ENCODE peak calls at places on chromosomes 1 and 21, in four cellular contexts. One of them, this sample, is unnamed.

GRCh38 chr1:25813071-25813733 is 6.6 kb upstream of the MTFR1L start:
- DNase-seq in H1: no peak
- DNase-seq in HepG2: no peak
- DNase-seq in GM12878: no peak
- DNase-seq in this sample: no peak

GRCh38 chr1:166859597-166859996 is 16.5 kb downstream of the TADA1 start:
- DNase-seq in H1: no peak
- DNase-seq in HepG2: no peak
- DNase-seq in GM12878: no peak
- DNase-seq in this sample: no peak

GRCh38 chr1:167747988-167748387 is 26.2 kb downstream of the MPZL1 start:
- DNase-seq in H1: no peak
- DNase-seq in HepG2: no peak
- DNase-seq in GM12878: no peak
- DNase-seq in this sample: no peak

GRCh38 chr1:156356875-156357534 is 12.0 kb upstream of the RHBG start:
- DNase-seq in H1: peak
- DNase-seq in HepG2: peak
- DNase-seq in GM12878: no peak
- DNase-seq in this sample: peak

GRCh38 chr1:241847796-241848668 is at the start of gene EXO1:
- DNase-seq in H1: peak
- DNase-seq in HepG2: peak
- DNase-seq in GM12878: peak
- DNase-seq in this sample: peak

GRCh38 chr1:151867785-151868403 is 14.4 kb upstream of the THEM5 start:
- DNase-seq in H1: no peak
- DNase-seq in HepG2: no peak
- DNase-seq in GM12878: no peak
- DNase-seq in this sample: no peak

GRCh38 chr21:37546949-37547614 is 180.5 kb downstream of the DYRK1A start:
- DNase-seq in H1: no peak
- DNase-seq in HepG2: no peak
- DNase-seq in GM12878: no peak
- DNase-seq in this sample: no peak

GRCh38 chr1:37477198-37477931 is 3.0 kb downstream of the ZC3H12A start:
- DNase-seq in H1: peak
- DNase-seq in HepG2: peak
- DNase-seq in GM12878: peak
- DNase-seq in this sample: peak

GRCh38 chr1:25425098-25426085 is 4.8 kb upstream of the RHCE start:
- DNase-seq in H1: no peak
- DNase-seq in HepG2: peak
- DNase-seq in GM12878: no peak
- DNase-seq in this sample: no peak

GRCh38 chr1:3170566-3171453 is 101.8 kb downstream of the PRDM16 start:
- DNase-seq in H1: no peak
- DNase-seq in HepG2: peak
- DNase-seq in GM12878: no peak
- DNase-seq in this sample: no peak

GRCh38 chr1:3169621-3170356 is 100.8 kb downstream of the PRDM16 start:
- DNase-seq in H1: no peak
- DNase-seq in HepG2: no peak
- DNase-seq in GM12878: no peak
- DNase-seq in this sample: no peak

GRCh38 chr1:3167255-3167654 is 98.3 kb downstream of the PRDM16 start:
- DNase-seq in H1: no peak
- DNase-seq in HepG2: no peak
- DNase-seq in GM12878: no peak
- DNase-seq in this sample: no peak

GRCh38 chr1:3166206-3166918 is 97.4 kb downstream of the PRDM16 start:
- DNase-seq in H1: no peak
- DNase-seq in HepG2: no peak
- DNase-seq in GM12878: no peak
- DNase-seq in this sample: no peak

GRCh38 chr1:3168678-3169077 is 99.7 kb downstream of the PRDM16 start:
- DNase-seq in H1: no peak
- DNase-seq in HepG2: no peak
- DNase-seq in GM12878: no peak
- DNase-seq in this sample: no peak
- TF ChIP-seq SUZ12 in H1: no peak
- TF ChIP-seq SUZ12 in HepG2: no peak
- TF ChIP-seq SUZ12 in GM12878: no peak
- TF ChIP-seq SUZ12 in this sample: no peak

GRCh38 chr1:33096358-33097005 is 15.5 kb downstream of the AZIN2 start:
- DNase-seq in H1: no peak
- DNase-seq in HepG2: no peak
- DNase-seq in GM12878: no peak
- DNase-seq in this sample: no peak

GRCh38 chr1:33097137-33097611 is 16.2 kb downstream of the AZIN2 start:
- DNase-seq in H1: peak
- DNase-seq in HepG2: no peak
- DNase-seq in GM12878: no peak
- DNase-seq in this sample: no peak

GRCh38 chr1:33093004-33093403 is 12.1 kb downstream of the AZIN2 start:
- DNase-seq in H1: no peak
- DNase-seq in HepG2: no peak
- DNase-seq in GM12878: no peak
- DNase-seq in this sample: no peak

GRCh38 chr1:33094486-33094885 is 13.5 kb downstream of the AZIN2 start:
- DNase-seq in H1: no peak
- DNase-seq in HepG2: no peak
- DNase-seq in GM12878: no peak
- DNase-seq in this sample: no peak

DNA sequence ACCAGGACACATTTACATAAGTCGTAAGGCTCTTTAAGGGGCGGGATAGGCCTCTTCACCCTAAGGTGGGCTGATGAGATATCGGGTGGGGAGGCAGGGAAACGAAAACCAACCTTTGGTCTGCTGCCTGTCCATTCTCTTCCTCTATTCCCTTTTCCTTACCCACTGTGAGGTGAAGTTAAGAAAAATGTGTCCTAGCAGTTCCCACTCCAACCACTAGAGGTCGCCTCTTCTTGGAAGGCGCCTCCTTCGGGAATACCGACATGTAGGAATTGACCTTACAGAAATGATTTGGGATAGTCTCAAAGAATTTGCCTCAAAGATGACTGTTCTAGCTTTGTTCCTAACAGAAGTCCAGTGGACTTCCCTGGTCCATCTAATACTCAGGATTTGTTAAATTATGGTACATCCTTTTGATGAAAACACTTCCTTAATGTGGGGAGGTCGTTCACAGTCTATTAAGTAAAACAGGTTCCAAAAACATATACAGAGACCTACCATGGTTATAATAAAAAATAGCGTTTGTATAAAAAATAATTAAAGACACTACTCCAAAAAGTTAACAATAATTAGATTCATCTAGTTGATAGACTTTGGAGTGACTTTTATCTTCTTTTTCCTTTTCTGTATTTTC is 14.1 kb downstream of the AZIN2 start:
- DNase-seq in H1: peak
- DNase-seq in HepG2: peak
- DNase-seq in GM12878: no peak
- DNase-seq in this sample: peak
- TF ChIP-seq ZNF274 in H1: no peak
- TF ChIP-seq ZNF274 in HepG2: no peak
- TF ChIP-seq ZNF274 in GM12878: no peak
- TF ChIP-seq ZNF274 in this sample: no peak

DNA sequence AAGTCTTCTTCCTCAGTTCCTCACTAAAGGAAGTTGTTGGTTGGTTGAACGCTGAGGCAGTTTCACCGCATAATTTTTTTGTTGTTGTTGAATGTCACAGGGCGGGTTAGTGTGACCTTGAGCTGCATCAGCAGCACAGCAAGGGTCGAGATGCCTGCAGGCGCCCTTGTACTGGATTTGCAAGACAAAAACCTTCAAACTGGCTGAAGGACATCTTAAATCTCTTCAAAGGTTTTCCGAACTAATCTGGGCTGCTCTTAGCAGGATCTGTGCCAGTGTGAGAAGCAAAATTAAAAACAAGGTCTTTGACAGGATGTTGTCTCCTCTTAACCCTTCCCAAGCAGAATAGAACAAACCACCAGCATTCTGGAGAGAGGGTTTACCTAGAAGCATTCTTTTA is 59.4 kb downstream of the NRIP1 start:
- DNase-seq in H1: peak
- DNase-seq in HepG2: no peak
- DNase-seq in GM12878: no peak
- DNase-seq in this sample: peak
- TF ChIP-seq SUZ12 in H1: no peak
- TF ChIP-seq SUZ12 in HepG2: no peak
- TF ChIP-seq SUZ12 in GM12878: no peak
- TF ChIP-seq SUZ12 in this sample: no peak

GRCh38 chr1:177780096-177780700 is 189.7 kb downstream of the SEC16B start:
- DNase-seq in H1: no peak
- DNase-seq in HepG2: peak
- DNase-seq in GM12878: no peak
- DNase-seq in this sample: peak
- TF ChIP-seq ZNF274 in H1: no peak
- TF ChIP-seq ZNF274 in HepG2: no peak
- TF ChIP-seq ZNF274 in GM12878: no peak
- TF ChIP-seq ZNF274 in this sample: no peak

GRCh38 chr1:28927442-28928305 is 13.3 kb downstream of the EPB41 start:
- DNase-seq in H1: peak
- DNase-seq in HepG2: no peak
- DNase-seq in GM12878: peak
- DNase-seq in this sample: no peak
- TF ChIP-seq SUZ12 in H1: no peak
- TF ChIP-seq SUZ12 in HepG2: no peak
- TF ChIP-seq SUZ12 in GM12878: no peak
- TF ChIP-seq SUZ12 in this sample: no peak

GRCh38 chr1:208235356-208235982 is 8.7 kb downstream of the PLXNA2 start:
- DNase-seq in H1: no peak
- DNase-seq in HepG2: no peak
- DNase-seq in GM12878: no peak
- DNase-seq in this sample: no peak

GRCh38 chr1:208233978-208234377 is 10.2 kb downstream of the PLXNA2 start:
- DNase-seq in H1: no peak
- DNase-seq in HepG2: no peak
- DNase-seq in GM12878: no peak
- DNase-seq in this sample: no peak

GRCh38 chr1:208234721-208235120 is 9.5 kb downstream of the PLXNA2 start:
- DNase-seq in H1: no peak
- DNase-seq in HepG2: peak
- DNase-seq in GM12878: no peak
- DNase-seq in this sample: no peak

GRCh38 chr1:208237241-208237640 is 6.9 kb downstream of the PLXNA2 start:
- DNase-seq in H1: no peak
- DNase-seq in HepG2: no peak
- DNase-seq in GM12878: no peak
- DNase-seq in this sample: no peak

GRCh38 chr1:208235983-208236761 is 8.0 kb downstream of the PLXNA2 start:
- DNase-seq in H1: no peak
- DNase-seq in HepG2: peak
- DNase-seq in GM12878: no peak
- DNase-seq in this sample: no peak
- TF ChIP-seq ZNF274 in H1: no peak
- TF ChIP-seq ZNF274 in HepG2: no peak
- TF ChIP-seq ZNF274 in GM12878: no peak
- TF ChIP-seq ZNF274 in this sample: no peak

DNA sequence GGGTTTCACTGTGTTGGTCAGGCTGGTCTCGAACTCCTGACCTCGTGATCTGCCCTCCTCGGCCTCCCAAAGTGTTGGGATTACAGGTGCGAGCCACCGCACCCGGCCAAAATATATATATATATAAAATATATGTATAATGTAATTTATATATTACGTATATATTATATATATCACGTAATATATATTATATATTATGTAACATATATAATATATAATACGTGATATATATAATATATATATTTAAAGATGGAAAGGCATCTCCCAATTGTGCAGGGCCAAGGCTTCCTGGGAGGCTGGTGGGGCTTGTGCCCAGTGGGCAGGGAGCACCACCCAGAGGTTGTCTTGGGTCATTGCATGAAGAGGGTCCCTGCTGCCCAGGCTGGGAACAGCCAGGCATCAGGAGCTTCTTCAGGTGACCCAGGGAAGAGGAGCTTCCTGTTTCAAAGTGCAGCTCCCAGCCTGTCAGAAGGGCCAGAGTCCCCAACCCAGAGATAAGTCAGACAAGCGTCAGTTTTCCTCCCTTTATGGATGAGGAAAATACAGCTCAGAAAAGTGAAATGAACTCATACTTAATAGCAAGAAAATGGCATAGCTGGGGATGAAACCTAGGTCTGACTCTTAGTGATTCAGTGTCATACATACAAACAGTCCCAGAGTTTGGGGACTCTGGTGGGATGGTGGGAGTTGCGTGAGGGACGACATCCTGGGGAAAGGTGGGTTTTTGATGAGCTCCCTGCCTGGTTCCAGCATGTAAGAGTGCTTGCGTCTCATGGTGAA is 12.0 kb downstream of the UBE2Q1 start:
- DNase-seq in H1: peak
- DNase-seq in HepG2: peak
- DNase-seq in GM12878: peak
- DNase-seq in this sample: peak
- TF ChIP-seq SUZ12 in H1: no peak
- TF ChIP-seq SUZ12 in HepG2: no peak
- TF ChIP-seq SUZ12 in GM12878: no peak
- TF ChIP-seq SUZ12 in this sample: no peak